ENCODE peak calls at places on chromosomes 5 and 9, in five cellular contexts. One of them, this sample, is unnamed.

GRCh38 chr5:173484569-173484968 is 131.9 kb downstream of the BOD1 start:
- DNase-seq in left ventricle myocardium inferior: no peak
- DNase-seq in B cell: no peak
- DNase-seq in body of pancreas: no peak
- DNase-seq in stimulated activated CD4-positive, alpha-beta T cell treated with anti-CD3 and anti-CD28 coated beads, TNF-alpha, amount 100 ng/mL, for 1 hour: no peak
- DNase-seq in this sample: no peak

GRCh38 chr5:77679791-77680190 is 41.3 kb upstream of the OTP start:
- DNase-seq in B cell: no peak
- DNase-seq in left ventricle myocardium inferior: no peak
- DNase-seq in stimulated activated CD4-positive, alpha-beta T cell treated with anti-CD3 and anti-CD28 coated beads, TNF-alpha, amount 100 ng/mL, for 1 hour: no peak
- DNase-seq in body of pancreas: no peak
- DNase-seq in this sample: no peak

GRCh38 chr9:132597073-132597775 is 14.8 kb downstream of the BARHL1 start:
- DNase-seq in left ventricle myocardium inferior: peak
- DNase-seq in B cell: no peak
- DNase-seq in stimulated activated CD4-positive, alpha-beta T cell treated with anti-CD3 and anti-CD28 coated beads, TNF-alpha, amount 100 ng/mL, for 1 hour: no peak
- DNase-seq in body of pancreas: peak
- DNase-seq in this sample: no peak

GRCh38 chr5:1480217-1480616 is 35.0 kb upstream of the SLC6A3 start:
- DNase-seq in body of pancreas: peak
- DNase-seq in stimulated activated CD4-positive, alpha-beta T cell treated with anti-CD3 and anti-CD28 coated beads, TNF-alpha, amount 100 ng/mL, for 1 hour: no peak
- DNase-seq in left ventricle myocardium inferior: peak
- DNase-seq in B cell: peak
- DNase-seq in this sample: no peak

GRCh38 chr9:121676916-121677315 is 25.5 kb downstream of the DAB2IP start:
- DNase-seq in left ventricle myocardium inferior: no peak
- DNase-seq in B cell: no peak
- DNase-seq in body of pancreas: no peak
- DNase-seq in stimulated activated CD4-positive, alpha-beta T cell treated with anti-CD3 and anti-CD28 coated beads, TNF-alpha, amount 100 ng/mL, for 1 hour: no peak
- DNase-seq in this sample: no peak

GRCh38 chr5:38999037-38999436 is 75.2 kb downstream of the RICTOR start:
- DNase-seq in body of pancreas: no peak
- DNase-seq in stimulated activated CD4-positive, alpha-beta T cell treated with anti-CD3 and anti-CD28 coated beads, TNF-alpha, amount 100 ng/mL, for 1 hour: no peak
- DNase-seq in B cell: no peak
- DNase-seq in left ventricle myocardium inferior: no peak
- DNase-seq in this sample: no peak

GRCh38 chr5:172769598-172770373 is 1.2 kb downstream of the DUSP1 start:
- DNase-seq in left ventricle myocardium inferior: no peak
- DNase-seq in B cell: peak
- DNase-seq in body of pancreas: peak
- DNase-seq in stimulated activated CD4-positive, alpha-beta T cell treated with anti-CD3 and anti-CD28 coated beads, TNF-alpha, amount 100 ng/mL, for 1 hour: no peak
- DNase-seq in this sample: peak

GRCh38 chr9:69332067-69332685 is 7.2 kb downstream of the ENTREP1 start:
- DNase-seq in left ventricle myocardium inferior: no peak
- DNase-seq in body of pancreas: no peak
- DNase-seq in stimulated activated CD4-positive, alpha-beta T cell treated with anti-CD3 and anti-CD28 coated beads, TNF-alpha, amount 100 ng/mL, for 1 hour: no peak
- DNase-seq in B cell: no peak
- DNase-seq in this sample: no peak

GRCh38 chr5:60649288-60649917 is 50.6 kb downstream of the DEPDC1B start:
- DNase-seq in left ventricle myocardium inferior: no peak
- DNase-seq in stimulated activated CD4-positive, alpha-beta T cell treated with anti-CD3 and anti-CD28 coated beads, TNF-alpha, amount 100 ng/mL, for 1 hour: no peak
- DNase-seq in B cell: no peak
- DNase-seq in body of pancreas: no peak
- DNase-seq in this sample: peak

GRCh38 chr5:142601432-142601831 is 84.5 kb downstream of the FGF1 start:
- DNase-seq in left ventricle myocardium inferior: no peak
- DNase-seq in B cell: no peak
- DNase-seq in body of pancreas: no peak
- DNase-seq in stimulated activated CD4-positive, alpha-beta T cell treated with anti-CD3 and anti-CD28 coated beads, TNF-alpha, amount 100 ng/mL, for 1 hour: no peak
- DNase-seq in this sample: no peak

GRCh38 chr9:83992407-83992806 is 11.8 kb downstream of the RMI1 start:
- DNase-seq in body of pancreas: peak
- DNase-seq in stimulated activated CD4-positive, alpha-beta T cell treated with anti-CD3 and anti-CD28 coated beads, TNF-alpha, amount 100 ng/mL, for 1 hour: no peak
- DNase-seq in B cell: no peak
- DNase-seq in left ventricle myocardium inferior: no peak
- DNase-seq in this sample: peak

GRCh38 chr5:14202462-14202861 is 59.3 kb downstream of the TRIO start:
- DNase-seq in stimulated activated CD4-positive, alpha-beta T cell treated with anti-CD3 and anti-CD28 coated beads, TNF-alpha, amount 100 ng/mL, for 1 hour: no peak
- DNase-seq in B cell: no peak
- DNase-seq in left ventricle myocardium inferior: no peak
- DNase-seq in body of pancreas: no peak
- DNase-seq in this sample: peak

GRCh38 chr5:56327810-56328209 is 94.7 kb upstream of the ANKRD55 start:
- DNase-seq in left ventricle myocardium inferior: no peak
- DNase-seq in B cell: no peak
- DNase-seq in body of pancreas: no peak
- DNase-seq in stimulated activated CD4-positive, alpha-beta T cell treated with anti-CD3 and anti-CD28 coated beads, TNF-alpha, amount 100 ng/mL, for 1 hour: no peak
- DNase-seq in this sample: no peak

GRCh38 chr9:34869390-34869789 is 88.7 kb upstream of the PHF24 start:
- DNase-seq in stimulated activated CD4-positive, alpha-beta T cell treated with anti-CD3 and anti-CD28 coated beads, TNF-alpha, amount 100 ng/mL, for 1 hour: no peak
- DNase-seq in B cell: no peak
- DNase-seq in left ventricle myocardium inferior: no peak
- DNase-seq in body of pancreas: no peak
- DNase-seq in this sample: no peak

GRCh38 chr9:76431601-76432000 is 27.4 kb upstream of the GCNT1 start:
- DNase-seq in body of pancreas: no peak
- DNase-seq in B cell: no peak
- DNase-seq in left ventricle myocardium inferior: no peak
- DNase-seq in stimulated activated CD4-positive, alpha-beta T cell treated with anti-CD3 and anti-CD28 coated beads, TNF-alpha, amount 100 ng/mL, for 1 hour: no peak
- DNase-seq in this sample: no peak

GRCh38 chr9:132187006-132187760 is 25.3 kb downstream of the NTNG2 start:
- DNase-seq in left ventricle myocardium inferior: no peak
- DNase-seq in body of pancreas: no peak
- DNase-seq in B cell: no peak
- DNase-seq in stimulated activated CD4-positive, alpha-beta T cell treated with anti-CD3 and anti-CD28 coated beads, TNF-alpha, amount 100 ng/mL, for 1 hour: no peak
- DNase-seq in this sample: no peak

GRCh38 chr5:159819671-159820411 is 96.4 kb upstream of the ADRA1B start:
- DNase-seq in body of pancreas: peak
- DNase-seq in B cell: no peak
- DNase-seq in left ventricle myocardium inferior: peak
- DNase-seq in stimulated activated CD4-positive, alpha-beta T cell treated with anti-CD3 and anti-CD28 coated beads, TNF-alpha, amount 100 ng/mL, for 1 hour: no peak
- DNase-seq in this sample: no peak

GRCh38 chr9:90936380-90936779 is 134.8 kb downstream of the SYK start:
- DNase-seq in stimulated activated CD4-positive, alpha-beta T cell treated with anti-CD3 and anti-CD28 coated beads, TNF-alpha, amount 100 ng/mL, for 1 hour: no peak
- DNase-seq in B cell: no peak
- DNase-seq in body of pancreas: no peak
- DNase-seq in left ventricle myocardium inferior: no peak
- DNase-seq in this sample: no peak

GRCh38 chr9:5468850-5469249 is 18.5 kb downstream of the CD274 start:
- DNase-seq in stimulated activated CD4-positive, alpha-beta T cell treated with anti-CD3 and anti-CD28 coated beads, TNF-alpha, amount 100 ng/mL, for 1 hour: no peak
- DNase-seq in body of pancreas: no peak
- DNase-seq in B cell: no peak
- DNase-seq in left ventricle myocardium inferior: no peak
- DNase-seq in this sample: peak

GRCh38 chr9:116276651-116277121 is 123.1 kb downstream of the PAPPA start:
- DNase-seq in body of pancreas: no peak
- DNase-seq in left ventricle myocardium inferior: no peak
- DNase-seq in stimulated activated CD4-positive, alpha-beta T cell treated with anti-CD3 and anti-CD28 coated beads, TNF-alpha, amount 100 ng/mL, for 1 hour: no peak
- DNase-seq in B cell: no peak
- DNase-seq in this sample: no peak

GRCh38 chr5:178453224-178453623 is 137.0 kb downstream of the COL23A1 start:
- DNase-seq in body of pancreas: no peak
- DNase-seq in stimulated activated CD4-positive, alpha-beta T cell treated with anti-CD3 and anti-CD28 coated beads, TNF-alpha, amount 100 ng/mL, for 1 hour: no peak
- DNase-seq in left ventricle myocardium inferior: no peak
- DNase-seq in B cell: no peak
- DNase-seq in this sample: peak

GRCh38 chr9:113737414-113738271 is 138.5 kb upstream of the ZNF618 start:
- DNase-seq in left ventricle myocardium inferior: no peak
- DNase-seq in body of pancreas: peak
- DNase-seq in B cell: no peak
- DNase-seq in stimulated activated CD4-positive, alpha-beta T cell treated with anti-CD3 and anti-CD28 coated beads, TNF-alpha, amount 100 ng/mL, for 1 hour: no peak
- DNase-seq in this sample: peak

GRCh38 chr9:130220351-130220750 is 45.2 kb upstream of the HMCN2 start:
- DNase-seq in left ventricle myocardium inferior: no peak
- DNase-seq in body of pancreas: no peak
- DNase-seq in B cell: no peak
- DNase-seq in stimulated activated CD4-positive, alpha-beta T cell treated with anti-CD3 and anti-CD28 coated beads, TNF-alpha, amount 100 ng/mL, for 1 hour: no peak
- DNase-seq in this sample: no peak

GRCh38 chr5:155815248-155815647 is 511.7 kb upstream of the SGCD start:
- DNase-seq in body of pancreas: no peak
- DNase-seq in stimulated activated CD4-positive, alpha-beta T cell treated with anti-CD3 and anti-CD28 coated beads, TNF-alpha, amount 100 ng/mL, for 1 hour: no peak
- DNase-seq in left ventricle myocardium inferior: no peak
- DNase-seq in B cell: no peak
- DNase-seq in this sample: no peak

GRCh38 chr5:59042683-59043082 is 459.8 kb downstream of the RAB3C start:
- DNase-seq in body of pancreas: peak
- DNase-seq in stimulated activated CD4-positive, alpha-beta T cell treated with anti-CD3 and anti-CD28 coated beads, TNF-alpha, amount 100 ng/mL, for 1 hour: no peak
- DNase-seq in B cell: no peak
- DNase-seq in left ventricle myocardium inferior: peak
- DNase-seq in this sample: peak

GRCh38 chr5:21806943-21807342 is 1046.2 kb downstream of the CDH12 start:
- DNase-seq in body of pancreas: no peak
- DNase-seq in stimulated activated CD4-positive, alpha-beta T cell treated with anti-CD3 and anti-CD28 coated beads, TNF-alpha, amount 100 ng/mL, for 1 hour: no peak
- DNase-seq in B cell: no peak
- DNase-seq in left ventricle myocardium inferior: no peak
- DNase-seq in this sample: peak

GRCh38 chr9:12904261-12905000 is 129.6 kb downstream of the LURAP1L start:
- DNase-seq in B cell: no peak
- DNase-seq in left ventricle myocardium inferior: no peak
- DNase-seq in body of pancreas: no peak
- DNase-seq in stimulated activated CD4-positive, alpha-beta T cell treated with anti-CD3 and anti-CD28 coated beads, TNF-alpha, amount 100 ng/mL, for 1 hour: no peak
- DNase-seq in this sample: no peak

GRCh38 chr9:37908698-37909186 is 4.8 kb upstream of the SLC25A51 start:
- DNase-seq in B cell: no peak
- DNase-seq in body of pancreas: peak
- DNase-seq in stimulated activated CD4-positive, alpha-beta T cell treated with anti-CD3 and anti-CD28 coated beads, TNF-alpha, amount 100 ng/mL, for 1 hour: no peak
- DNase-seq in left ventricle myocardium inferior: no peak
- DNase-seq in this sample: peak